ENCODE peak calls at places on chromosomes 1 and 21, in five cellular contexts. L is AG09319; N is NCI-H2029; K is activated naive CD8-positive, alpha-beta T cell treated with anti-CD3 and anti-CD28 coated beads, Interleukin-2, amount 50 U/mL, for 24 hours; E is EH. Z is an unnamed sample.

GRCh38 chr1:59142663-59143487 is 154.0 kb upstream of the FGGY start:
- DNase-seq in L (peak), N (no peak), K (no peak), E (peak), Z (no peak)

GRCh38 chr21:32333953-32334673 is 35.5 kb downstream of the MRAP start:
- DNase-seq in L (no peak), N (no peak), K (no peak), E (no peak), Z (no peak)

GRCh38 chr1:159015440-159015909 is 5.8 kb downstream of the IFI16 start:
- DNase-seq in L (peak), N (no peak), K (peak), E (peak), Z (peak)

GRCh38 chr21:26801524-26801923 is 43.7 kb downstream of the ADAMTS1 start:
- DNase-seq in L (peak), N (no peak), K (no peak), E (peak), Z (no peak)

GRCh38 chr1:155648207-155649147 is 38.5 kb downstream of the MSTO1 start:
- DNase-seq in L (peak), N (no peak), K (no peak), E (peak), Z (no peak)

GRCh38 chr1:3012511-3013291 is 8.6 kb upstream of the ACTRT2 start:
- DNase-seq in L (no peak), N (peak), K (peak), E (no peak), Z (peak)

GRCh38 chr1:10308001-10308400 is 90.9 kb upstream of the PGD start:
- DNase-seq in L (no peak), N (no peak), K (peak), E (no peak), Z (peak)

GRCh38 chr1:204220217-204220616 is 6.4 kb upstream of the GOLT1A start:
- DNase-seq in L (no peak), N (no peak), K (no peak), E (peak), Z (no peak)

GRCh38 chr1:218346391-218347204 is 1.5 kb downstream of the TGFB2 start:
- DNase-seq in L (no peak), N (peak), K (peak), E (peak), Z (no peak)

GRCh38 chr1:18936814-18937481 is 19.5 kb downstream of the IFFO2 start:
- DNase-seq in L (no peak), N (no peak), K (no peak), E (peak), Z (no peak)

GRCh38 chr1:54007613-54008012 is 10.4 kb downstream of the LDLRAD1 start:
- DNase-seq in L (no peak), N (no peak), K (no peak), E (no peak), Z (no peak)

GRCh38 chr21:34811368-34811767 is 142.6 kb downstream of the CLIC6 start:
- DNase-seq in L (no peak), N (no peak), K (no peak), E (no peak), Z (no peak)

GRCh38 chr1:198788561-198789064 is 149.8 kb downstream of the PTPRC start:
- DNase-seq in L (no peak), N (no peak), K (peak), E (peak), Z (no peak)

GRCh38 chr1:6969106-6969505 is 183.9 kb downstream of the CAMTA1 start:
- DNase-seq in L (no peak), N (no peak), K (peak), E (peak), Z (no peak)

GRCh38 chr1:241086686-241087085 is 270.3 kb downstream of the RGS7 start:
- DNase-seq in L (no peak), N (no peak), K (no peak), E (no peak), Z (no peak)

GRCh38 chr1:1591452-1591851 is 8.5 kb downstream of the FNDC10 start:
- DNase-seq in L (no peak), N (no peak), K (no peak), E (peak), Z (no peak)

GRCh38 chr1:22995774-22996173 is 19.9 kb downstream of the TEX46 start:
- DNase-seq in L (no peak), N (no peak), K (no peak), E (no peak), Z (no peak)

GRCh38 chr1:244862699-244863490 is 1.4 kb downstream of the HNRNPU start:
- DNase-seq in L (peak), N (peak), K (peak), E (peak), Z (peak)

GRCh38 chr1:21255284-21255942 is 34.9 kb downstream of the ECE1 start:
- DNase-seq in L (peak), N (peak), K (peak), E (peak), Z (peak)

GRCh38 chr1:165365344-165365743 is 8.8 kb upstream of the LMX1A start:
- DNase-seq in L (no peak), N (peak), K (no peak), E (no peak), Z (no peak)

GRCh38 chr1:114462963-114463362 is 48.0 kb downstream of the TRIM33 start:
- DNase-seq in L (no peak), N (no peak), K (no peak), E (no peak), Z (no peak)

GRCh38 chr1:115883240-115883639 is 42.3 kb upstream of the NHLH2 start:
- DNase-seq in L (no peak), N (no peak), K (no peak), E (no peak), Z (no peak)

GRCh38 chr1:93616221-93616995 is 65.2 kb downstream of the BCAR3 start:
- DNase-seq in L (no peak), N (peak), K (no peak), E (peak), Z (no peak)

GRCh38 chr1:99180343-99180808 is 83.9 kb upstream of the PLPPR4 start:
- DNase-seq in L (peak), N (peak), K (peak), E (peak), Z (peak)

GRCh38 chr21:17726047-17726446 is 93.1 kb downstream of the C21orf91 start:
- DNase-seq in L (no peak), N (no peak), K (no peak), E (peak), Z (no peak)

GRCh38 chr1:174445817-174446216 is 1.9 kb upstream of the GPR52 start:
- DNase-seq in L (no peak), N (no peak), K (no peak), E (no peak), Z (no peak)

GRCh38 chr1:185567006-185567405 is 167.2 kb upstream of the HMCN1 start:
- DNase-seq in L (no peak), N (peak), K (peak), E (peak), Z (peak)

GRCh38 chr1:21541835-21542234 is 32.6 kb downstream of the ALPL start:
- DNase-seq in L (no peak), N (no peak), K (no peak), E (peak), Z (no peak)

GRCh38 chr1:147611587-147611986 is 58.7 kb downstream of the ACP6 start:
- DNase-seq in L (no peak), N (no peak), K (no peak), E (no peak), Z (no peak)

GRCh38 chr1:11448375-11449085 is 30.4 kb upstream of the DISP3 start:
- DNase-seq in L (no peak), N (no peak), K (no peak), E (no peak), Z (no peak)

Z was measured in activated CD4-positive, alpha-beta T cell treated with anti-CD3 and anti-CD28 coated beads for 4 hours.